ENCODE peak calls at places on chromosome 5, in ten cellular contexts. M is GM12865; I is natural killer cell; E is lower leg skin; H is AG09309; X is B cell; Z is HFF-Myc; D is cardiac fibroblast; B is CD4-positive, alpha-beta T cell; G is neural progenitor cell. S is an unnamed sample.

GRCh38 chr5:9661316-9662015 is 31.3 kb upstream of the TAS2R1 start:
- DNase-seq in M (no peak), I (no peak), E (no peak), H (no peak), X (no peak), Z (peak; percentile 63), D (no peak), B (no peak), G (no peak), S (no peak)

GRCh38 chr5:124741711-124742496 is 4.5 kb downstream of the ZNF608 start:
- DNase-seq in M (no peak), I (no peak), E (no peak), H (no peak), X (no peak), Z (peak; percentile 80), D (peak; percentile 95), B (no peak), G (peak; percentile 91), S (peak; percentile 95)

GRCh38 chr5:8327016-8327415 is 458.1 kb downstream of the MTRR start:
- DNase-seq in M (no peak), I (no peak), E (no peak), H (no peak), X (no peak), Z (no peak), D (no peak), B (no peak), G (no peak), S (no peak)

GRCh38 chr5:142819816-142820215 is 49.6 kb downstream of the ARHGAP26 start:
- DNase-seq in M (no peak), I (no peak), E (no peak), H (no peak), X (no peak), Z (no peak), D (no peak), B (no peak), G (no peak), S (peak; percentile 62)

GRCh38 chr5:4255441-4255840 is 659.8 kb downstream of the IRX1 start:
- DNase-seq in M (no peak), I (no peak), E (no peak), H (no peak), X (no peak), Z (no peak), D (no peak), B (no peak), G (no peak), S (no peak)

GRCh38 chr5:172910828-172911627 is 48.2 kb upstream of the RPL26L1 start:
- DNase-seq in M (peak; percentile 81), I (no peak), E (peak; percentile 80), H (no peak), X (peak; percentile 61), Z (no peak), D (peak; percentile 93), B (no peak), G (peak; percentile 31), S (peak; percentile 99)

GRCh38 chr5:79448336-79448735 is 65.6 kb downstream of the HOMER1 start:
- DNase-seq in M (no peak), I (no peak), E (no peak), H (peak; percentile 47), X (no peak), Z (no peak), D (peak; percentile 70), B (no peak), G (no peak), S (no peak)

GRCh38 chr5:160254706-160255105 is 25.4 kb downstream of the FABP6 start:
- DNase-seq in M (no peak), I (no peak), E (no peak), H (no peak), X (no peak), Z (no peak), D (no peak), B (no peak), G (no peak), S (no peak)

GRCh38 chr5:44638286-44638869 is 170.4 kb upstream of the MRPS30 start:
- DNase-seq in M (no peak), I (no peak), E (no peak), H (no peak), X (no peak), Z (no peak), D (no peak), B (no peak), G (peak; percentile 54), S (no peak)

GRCh38 chr5:173010547-173011464 is 27.2 kb downstream of the ATP6V0E1 start:
- DNase-seq in M (peak; percentile 11), I (no peak), E (peak; percentile 43), H (no peak), X (no peak), Z (no peak), D (peak; percentile 48), B (no peak), G (peak; percentile 72), S (no peak)

GRCh38 chr5:107365355-107366109 is 305.2 kb downstream of the EFNA5 start:
- DNase-seq in M (peak; percentile 63), I (peak; percentile 21), E (no peak), H (peak; percentile 72), X (peak; percentile 5), Z (no peak), D (peak; percentile 80), B (no peak), G (no peak), S (peak; percentile 52)

GRCh38 chr5:127031147-127031862 is 947 bp upstream of the MARCHF3 start:
- DNase-seq in M (peak; percentile 57), I (no peak), E (no peak), H (no peak), X (peak; percentile 74), Z (no peak), D (no peak), B (no peak), G (peak; percentile 57), S (no peak)

GRCh38 chr5:96074460-96075254 is 113.0 kb upstream of the ELL2 start:
- DNase-seq in M (no peak), I (no peak), E (no peak), H (no peak), X (no peak), Z (no peak), D (no peak), B (no peak), G (no peak), S (no peak)

GRCh38 chr5:2909035-2909434 is 157.6 kb upstream of the IRX2 start:
- DNase-seq in M (no peak), I (no peak), E (no peak), H (no peak), X (no peak), Z (no peak), D (no peak), B (no peak), G (no peak), S (no peak)

GRCh38 chr5:103668281-103668680 is 105.7 kb upstream of the NUDT12 start:
- DNase-seq in M (no peak), I (no peak), E (no peak), H (no peak), X (no peak), Z (no peak), D (peak; percentile 39), B (no peak), G (no peak), S (no peak)

GRCh38 chr5:73638344-73639095 is 12.5 kb downstream of the ARHGEF28 start:
- DNase-seq in M (no peak), I (no peak), E (no peak), H (no peak), X (no peak), Z (peak; percentile 46), D (peak; percentile 80), B (no peak), G (no peak), S (peak; percentile 52)

GRCh38 chr5:114434396-114435219 is 72.7 kb downstream of the KCNN2 start:
- DNase-seq in M (no peak), I (no peak), E (no peak), H (no peak), X (no peak), Z (no peak), D (no peak), B (no peak), G (peak; percentile 62), S (no peak)

GRCh38 chr5:159128070-159128507 is 28.4 kb upstream of the EBF1 start:
- DNase-seq in M (no peak), I (no peak), E (no peak), H (no peak), X (no peak), Z (no peak), D (no peak), B (no peak), G (no peak), S (no peak)

GRCh38 chr5:61884242-61884855 is 421.7 kb upstream of the KIF2A start:
- DNase-seq in M (no peak), I (no peak), E (no peak), H (no peak), X (no peak), Z (no peak), D (no peak), B (no peak), G (no peak), S (no peak)
- TF ChIP-seq CTCF in M (no peak), I (no peak), E (no peak), H (no peak), X (no peak), Z (no peak), D (no peak), B (no peak), G (no peak), S (no peak)

DNA sequence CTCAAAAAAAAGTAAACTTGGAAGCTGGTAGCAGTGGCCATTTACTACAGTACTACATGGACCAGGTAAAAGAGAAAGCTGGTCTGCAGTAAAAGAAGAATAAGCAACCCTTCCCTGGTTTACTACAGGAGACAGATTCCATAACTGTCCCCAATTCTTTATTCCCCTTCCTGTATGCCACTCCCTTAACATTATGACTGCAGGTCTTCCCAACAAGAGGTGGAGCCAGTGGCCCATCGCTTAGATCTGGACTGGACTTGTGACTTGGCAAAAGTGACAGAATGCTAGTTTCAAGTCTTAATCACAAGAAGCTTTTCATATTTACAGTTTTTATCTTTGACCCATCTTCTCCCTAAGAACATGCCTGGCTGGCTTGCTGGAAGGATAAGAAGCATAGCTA is 42.6 kb upstream of the SLC12A2 start:
- DNase-seq in M (no peak), I (no peak), E (no peak), H (no peak), X (no peak), Z (no peak), D (no peak), B (no peak), G (no peak), S (no peak)
- TF ChIP-seq CTCF in M (no peak), I (no peak), E (no peak), H (no peak), X (no peak), Z (no peak), D (no peak), B (no peak), G (no peak), S (no peak)

DNA sequence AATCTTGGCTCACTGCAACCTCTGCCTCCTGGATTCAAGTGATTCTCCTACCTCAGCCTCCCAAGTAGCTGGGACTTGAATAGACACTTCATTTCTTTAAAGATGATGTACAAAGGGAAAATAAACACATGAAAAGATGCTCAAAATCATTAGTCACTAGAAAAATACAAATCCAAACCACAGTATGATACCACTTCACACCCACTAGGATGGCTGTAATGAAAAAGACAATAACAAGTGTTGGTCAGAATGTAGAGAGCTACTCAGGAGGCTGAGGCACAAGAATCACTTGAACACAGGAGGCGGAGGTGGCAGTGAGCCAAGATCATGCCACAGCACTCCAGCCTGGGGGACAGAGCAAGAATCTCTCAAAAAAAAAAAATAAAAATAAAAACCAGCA is 13.0 kb downstream of the F2RL2 start:
- DNase-seq in M (no peak), I (no peak), E (no peak), H (no peak), X (no peak), Z (no peak), D (no peak), B (no peak), G (no peak), S (no peak)
- TF ChIP-seq CTCF in M (no peak), I (no peak), E (no peak), H (no peak), X (no peak), Z (no peak), D (no peak), B (no peak), G (no peak), S (no peak)

GRCh38 chr5:1883120-1883924 is 597 bp upstream of the IRX4 start:
- DNase-seq in M (no peak), I (no peak), E (no peak), H (no peak), X (no peak), Z (no peak), D (no peak), B (no peak), G (peak; percentile 80), S (peak; percentile 58)
- TF ChIP-seq CTCF in M (no peak), I (no peak), E (no peak), H (no peak), X (no peak), Z (no peak), D (no peak), B (no peak), G (peak; percentile 47), S (no peak)

S was measured in MCF 10A.